ENCODE peak calls at places on chromosomes 6 and 20, in five cellular contexts. One of them, this sample, is unnamed. For H3K4me1 and H3K36me3, the result is how much of the 10 kb centered on the place peaks cover.

GRCh38 chr20:56924976-56925695 is 296.0 kb downstream of the TFAP2C start:
- DNase-seq in fibroblast of lung: no peak
- DNase-seq in left ventricle myocardium inferior: no peak
- DNase-seq in naive thymus-derived CD4-positive, alpha-beta T cell: no peak
- DNase-seq in iPS DF 6.9: no peak
- DNase-seq in this sample: no peak

GRCh38 chr6:105675715-105676397 is 273.0 kb upstream of the PREP start:
- DNase-seq in fibroblast of lung: peak
- DNase-seq in left ventricle myocardium inferior: no peak
- DNase-seq in naive thymus-derived CD4-positive, alpha-beta T cell: no peak
- DNase-seq in iPS DF 6.9: no peak
- DNase-seq in this sample: no peak

GRCh38 chr6:95545691-95546090 is 31.6 kb upstream of the MANEA start:
- DNase-seq in fibroblast of lung: no peak
- DNase-seq in left ventricle myocardium inferior: no peak
- DNase-seq in naive thymus-derived CD4-positive, alpha-beta T cell: no peak
- DNase-seq in iPS DF 6.9: no peak
- DNase-seq in this sample: no peak

GRCh38 chr6:16483315-16483875 is 245.0 kb downstream of the GMPR start:
- DNase-seq in fibroblast of lung: no peak
- DNase-seq in left ventricle myocardium inferior: no peak
- DNase-seq in naive thymus-derived CD4-positive, alpha-beta T cell: peak
- DNase-seq in iPS DF 6.9: no peak
- DNase-seq in this sample: peak

GRCh38 chr6:104896914-104897313 is 37.2 kb upstream of the HACE1 start:
- DNase-seq in fibroblast of lung: no peak
- DNase-seq in left ventricle myocardium inferior: no peak
- DNase-seq in naive thymus-derived CD4-positive, alpha-beta T cell: no peak
- DNase-seq in iPS DF 6.9: no peak
- DNase-seq in this sample: no peak

GRCh38 chr6:18226451-18226850 is 37.9 kb downstream of the DEK start:
- DNase-seq in fibroblast of lung: peak
- DNase-seq in left ventricle myocardium inferior: no peak
- DNase-seq in naive thymus-derived CD4-positive, alpha-beta T cell: no peak
- DNase-seq in iPS DF 6.9: no peak
- DNase-seq in this sample: no peak

GRCh38 chr6:105810105-105810921 is 275.8 kb upstream of the PRDM1 start:
- DNase-seq in fibroblast of lung: peak
- DNase-seq in left ventricle myocardium inferior: peak
- DNase-seq in naive thymus-derived CD4-positive, alpha-beta T cell: no peak
- DNase-seq in iPS DF 6.9: no peak
- DNase-seq in this sample: no peak

GRCh38 chr6:97473979-97474378 is 191.0 kb upstream of the MMS22L start:
- DNase-seq in fibroblast of lung: peak
- DNase-seq in left ventricle myocardium inferior: no peak
- DNase-seq in naive thymus-derived CD4-positive, alpha-beta T cell: no peak
- DNase-seq in iPS DF 6.9: no peak
- DNase-seq in this sample: no peak

GRCh38 chr6:2360716-2361115 is 115.3 kb upstream of the GMDS start:
- DNase-seq in fibroblast of lung: no peak
- DNase-seq in left ventricle myocardium inferior: no peak
- DNase-seq in naive thymus-derived CD4-positive, alpha-beta T cell: no peak
- DNase-seq in iPS DF 6.9: no peak
- DNase-seq in this sample: no peak

GRCh38 chr20:50026746-50027575 is 44.2 kb downstream of the SNAI1 start:
- DNase-seq in fibroblast of lung: peak
- DNase-seq in left ventricle myocardium inferior: no peak
- DNase-seq in naive thymus-derived CD4-positive, alpha-beta T cell: no peak
- DNase-seq in iPS DF 6.9: no peak
- DNase-seq in this sample: no peak

GRCh38 chr6:154228521-154228905 is 128.1 kb downstream of the IPCEF1 start:
- DNase-seq in fibroblast of lung: no peak
- DNase-seq in left ventricle myocardium inferior: no peak
- DNase-seq in naive thymus-derived CD4-positive, alpha-beta T cell: no peak
- DNase-seq in iPS DF 6.9: no peak
- DNase-seq in this sample: no peak

GRCh38 chr6:27684264-27685211 is 211.6 kb upstream of the ZNF184 start:
- DNase-seq in fibroblast of lung: peak
- DNase-seq in left ventricle myocardium inferior: no peak
- DNase-seq in naive thymus-derived CD4-positive, alpha-beta T cell: peak
- DNase-seq in iPS DF 6.9: no peak
- DNase-seq in this sample: peak

GRCh38 chr6:89613790-89614189 is 24.8 kb downstream of the LYRM2 start:
- DNase-seq in fibroblast of lung: no peak
- DNase-seq in left ventricle myocardium inferior: peak
- DNase-seq in naive thymus-derived CD4-positive, alpha-beta T cell: no peak
- DNase-seq in iPS DF 6.9: no peak
- DNase-seq in this sample: no peak

GRCh38 chr20:8124639-8125038 is 7.4 kb upstream of the PLCB1 start:
- DNase-seq in fibroblast of lung: peak
- DNase-seq in left ventricle myocardium inferior: no peak
- DNase-seq in naive thymus-derived CD4-positive, alpha-beta T cell: no peak
- DNase-seq in iPS DF 6.9: no peak
- DNase-seq in this sample: no peak

GRCh38 chr6:72657798-72658197 is 35.9 kb downstream of the KCNQ5 start:
- DNase-seq in fibroblast of lung: peak
- DNase-seq in left ventricle myocardium inferior: no peak
- DNase-seq in naive thymus-derived CD4-positive, alpha-beta T cell: no peak
- DNase-seq in iPS DF 6.9: no peak
- DNase-seq in this sample: no peak

GRCh38 chr6:108531332-108531731 is 29.4 kb upstream of the FOXO3 start:
- DNase-seq in fibroblast of lung: no peak
- DNase-seq in left ventricle myocardium inferior: no peak
- DNase-seq in naive thymus-derived CD4-positive, alpha-beta T cell: no peak
- DNase-seq in iPS DF 6.9: no peak
- DNase-seq in this sample: no peak

GRCh38 chr6:170500955-170501590 is 52.0 kb downstream of the PSMB1 start:
- DNase-seq in fibroblast of lung: no peak
- DNase-seq in left ventricle myocardium inferior: no peak
- DNase-seq in naive thymus-derived CD4-positive, alpha-beta T cell: no peak
- DNase-seq in iPS DF 6.9: no peak
- DNase-seq in this sample: no peak

GRCh38 chr6:12844284-12845223 is 128.0 kb downstream of the PHACTR1 start:
- DNase-seq in fibroblast of lung: peak
- DNase-seq in left ventricle myocardium inferior: no peak
- DNase-seq in naive thymus-derived CD4-positive, alpha-beta T cell: no peak
- DNase-seq in iPS DF 6.9: no peak
- DNase-seq in this sample: no peak

GRCh38 chr6:41964201-41964887 is 22.7 kb upstream of the CCND3 start:
- DNase-seq in fibroblast of lung: no peak
- DNase-seq in left ventricle myocardium inferior: no peak
- DNase-seq in naive thymus-derived CD4-positive, alpha-beta T cell: no peak
- DNase-seq in iPS DF 6.9: no peak
- DNase-seq in this sample: no peak
- H3K4me1 ChIP-seq in fibroblast of lung: under half
- H3K4me1 ChIP-seq in left ventricle myocardium inferior: under half
- H3K4me1 ChIP-seq in naive thymus-derived CD4-positive, alpha-beta T cell: under half
- H3K4me1 ChIP-seq in iPS DF 6.9: under half
- H3K4me1 ChIP-seq in this sample: under half

GRCh38 chr6:6392214-6393068 is 72.0 kb upstream of the F13A1 start:
- DNase-seq in fibroblast of lung: no peak
- DNase-seq in left ventricle myocardium inferior: no peak
- DNase-seq in naive thymus-derived CD4-positive, alpha-beta T cell: no peak
- DNase-seq in iPS DF 6.9: no peak
- DNase-seq in this sample: no peak

GRCh38 chr6:6390849-6391602 is 70.6 kb upstream of the F13A1 start:
- DNase-seq in fibroblast of lung: no peak
- DNase-seq in left ventricle myocardium inferior: no peak
- DNase-seq in naive thymus-derived CD4-positive, alpha-beta T cell: no peak
- DNase-seq in iPS DF 6.9: no peak
- DNase-seq in this sample: no peak

GRCh38 chr6:6395581-6396197 is 75.2 kb upstream of the F13A1 start:
- DNase-seq in fibroblast of lung: no peak
- DNase-seq in left ventricle myocardium inferior: no peak
- DNase-seq in naive thymus-derived CD4-positive, alpha-beta T cell: no peak
- DNase-seq in iPS DF 6.9: no peak
- DNase-seq in this sample: no peak

GRCh38 chr6:6397842-6398241 is 77.4 kb upstream of the F13A1 start:
- DNase-seq in fibroblast of lung: no peak
- DNase-seq in left ventricle myocardium inferior: no peak
- DNase-seq in naive thymus-derived CD4-positive, alpha-beta T cell: no peak
- DNase-seq in iPS DF 6.9: no peak
- DNase-seq in this sample: no peak

GRCh38 chr6:6393069-6393529 is 72.6 kb upstream of the F13A1 start:
- DNase-seq in fibroblast of lung: no peak
- DNase-seq in left ventricle myocardium inferior: no peak
- DNase-seq in naive thymus-derived CD4-positive, alpha-beta T cell: no peak
- DNase-seq in iPS DF 6.9: no peak
- DNase-seq in this sample: no peak
- H3K27ac ChIP-seq in fibroblast of lung: no peak
- H3K27ac ChIP-seq in left ventricle myocardium inferior: no peak
- H3K27ac ChIP-seq in naive thymus-derived CD4-positive, alpha-beta T cell: no peak
- H3K27ac ChIP-seq in iPS DF 6.9: no peak
- H3K27ac ChIP-seq in this sample: no peak

GRCh38 chr6:36082318-36082717 is 48.0 kb upstream of the MAPK13 start:
- DNase-seq in fibroblast of lung: no peak
- DNase-seq in left ventricle myocardium inferior: no peak
- DNase-seq in naive thymus-derived CD4-positive, alpha-beta T cell: no peak
- DNase-seq in iPS DF 6.9: no peak
- DNase-seq in this sample: no peak
- H3K36me3 ChIP-seq in fibroblast of lung: under half
- H3K36me3 ChIP-seq in left ventricle myocardium inferior: half or more
- H3K36me3 ChIP-seq in naive thymus-derived CD4-positive, alpha-beta T cell: under half
- H3K36me3 ChIP-seq in iPS DF 6.9: under half
- H3K36me3 ChIP-seq in this sample: half or more

DNA sequence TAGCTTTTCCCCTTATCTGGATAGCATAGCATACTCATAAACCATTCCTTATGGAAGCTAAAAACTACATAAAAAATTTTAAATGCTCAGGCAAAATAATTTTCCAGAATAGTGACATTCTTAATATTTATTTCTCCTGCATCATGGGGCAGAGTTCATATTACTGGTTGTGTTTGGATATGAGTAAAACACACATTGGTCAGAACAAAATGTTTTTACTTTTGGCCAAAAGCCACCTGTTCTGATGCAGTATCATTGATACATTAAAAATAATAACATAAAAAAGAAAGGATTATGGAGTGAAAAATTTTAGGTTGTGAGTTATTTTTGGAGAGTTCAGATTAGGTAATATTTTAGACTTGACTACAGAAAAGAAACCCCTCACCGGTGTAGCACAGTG is 33.6 kb downstream of the TRAM2 start:
- DNase-seq in fibroblast of lung: peak
- DNase-seq in left ventricle myocardium inferior: no peak
- DNase-seq in naive thymus-derived CD4-positive, alpha-beta T cell: no peak
- DNase-seq in iPS DF 6.9: no peak
- DNase-seq in this sample: no peak
- H3K4me1 ChIP-seq in fibroblast of lung: half or more
- H3K4me1 ChIP-seq in left ventricle myocardium inferior: half or more
- H3K4me1 ChIP-seq in naive thymus-derived CD4-positive, alpha-beta T cell: under half
- H3K4me1 ChIP-seq in iPS DF 6.9: under half
- H3K4me1 ChIP-seq in this sample: under half

GRCh38 chr20:63273635-63274380 is 1.2 kb downstream of the ARFGAP1 start:
- DNase-seq in fibroblast of lung: peak
- DNase-seq in left ventricle myocardium inferior: no peak
- DNase-seq in naive thymus-derived CD4-positive, alpha-beta T cell: no peak
- DNase-seq in iPS DF 6.9: no peak
- DNase-seq in this sample: no peak
- H3K27ac ChIP-seq in fibroblast of lung: peak
- H3K27ac ChIP-seq in left ventricle myocardium inferior: no peak
- H3K27ac ChIP-seq in naive thymus-derived CD4-positive, alpha-beta T cell: peak
- H3K27ac ChIP-seq in iPS DF 6.9: no peak
- H3K27ac ChIP-seq in this sample: peak

GRCh38 chr6:160038479-160038878 is 69.6 kb downstream of the IGF2R start:
- DNase-seq in fibroblast of lung: no peak
- DNase-seq in left ventricle myocardium inferior: no peak
- DNase-seq in naive thymus-derived CD4-positive, alpha-beta T cell: no peak
- DNase-seq in iPS DF 6.9: no peak
- DNase-seq in this sample: no peak

GRCh38 chr6:160041608-160042007 is 72.7 kb downstream of the IGF2R start:
- DNase-seq in fibroblast of lung: peak
- DNase-seq in left ventricle myocardium inferior: peak
- DNase-seq in naive thymus-derived CD4-positive, alpha-beta T cell: no peak
- DNase-seq in iPS DF 6.9: no peak
- DNase-seq in this sample: no peak

GRCh38 chr6:160039441-160039840 is 70.6 kb downstream of the IGF2R start:
- DNase-seq in fibroblast of lung: no peak
- DNase-seq in left ventricle myocardium inferior: no peak
- DNase-seq in naive thymus-derived CD4-positive, alpha-beta T cell: no peak
- DNase-seq in iPS DF 6.9: no peak
- DNase-seq in this sample: no peak

GRCh38 chr6:160040527-160041264 is 71.8 kb downstream of the IGF2R start:
- DNase-seq in fibroblast of lung: no peak
- DNase-seq in left ventricle myocardium inferior: no peak
- DNase-seq in naive thymus-derived CD4-positive, alpha-beta T cell: no peak
- DNase-seq in iPS DF 6.9: no peak
- DNase-seq in this sample: no peak

DNA sequence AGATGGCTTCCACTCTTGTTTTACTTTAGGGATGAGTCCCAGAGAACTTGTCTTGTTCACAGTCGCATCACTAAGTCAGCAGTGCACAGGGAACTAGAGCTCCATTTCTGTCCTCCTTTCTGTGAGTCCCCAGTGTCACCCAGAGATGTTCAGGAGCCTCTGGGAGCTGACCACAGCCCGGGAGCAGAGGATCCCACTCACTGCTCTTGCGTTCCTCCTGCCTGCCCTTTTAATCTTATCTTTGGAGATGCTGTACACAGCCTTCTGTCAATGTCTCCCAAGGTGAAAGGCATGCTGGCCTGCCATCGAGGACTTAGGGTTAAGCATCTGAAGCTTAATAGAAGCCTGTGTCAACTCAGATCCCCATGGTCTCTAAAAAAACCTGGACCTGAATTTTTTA is 71.2 kb downstream of the IGF2R start:
- DNase-seq in fibroblast of lung: no peak
- DNase-seq in left ventricle myocardium inferior: no peak
- DNase-seq in naive thymus-derived CD4-positive, alpha-beta T cell: no peak
- DNase-seq in iPS DF 6.9: no peak
- DNase-seq in this sample: no peak
- H3K36me3 ChIP-seq in fibroblast of lung: under half
- H3K36me3 ChIP-seq in left ventricle myocardium inferior: half or more
- H3K36me3 ChIP-seq in naive thymus-derived CD4-positive, alpha-beta T cell: under half
- H3K36me3 ChIP-seq in iPS DF 6.9: under half
- H3K36me3 ChIP-seq in this sample: half or more